ENCODE peak calls at places on chromosomes 4 and X, in eight cellular contexts. O is ascending aorta; G is heart right ventricle; Q is foreskin fibroblast; E is testis; U is fibroblast of pulmonary artery; V is thoracic aorta; W is CD8-positive, alpha-beta T cell. K is an unnamed sample.

GRCh38 chrX:46298821-46299220 is 246.4 kb downstream of the ZNF674 start:
- DNase-seq in W (no peak), Q (peak; percentile 64), O (no peak), G (no peak), U (no peak), V (no peak), E (no peak), K (peak; percentile 13)

GRCh38 chr4:139552908-139553307 is 3.1 kb downstream of the SETD7 start:
- DNase-seq in W (no peak), G (peak; percentile 36), U (no peak), Q (no peak), E (peak; percentile 66), V (no peak), O (no peak), K (no peak)

GRCh38 chr4:109833756-109834155 is 6.0 kb downstream of the RRH start:
- DNase-seq in V (no peak), Q (no peak), G (no peak), O (no peak), U (no peak), W (no peak), E (no peak), K (no peak)

GRCh38 chr4:5157721-5158390 is 106.6 kb downstream of the STK32B start:
- DNase-seq in U (no peak), G (no peak), E (no peak), W (no peak), Q (no peak), O (no peak), V (no peak), K (no peak)

GRCh38 chr4:118867311-118868067 is 21.2 kb upstream of the SYNPO2 start:
- DNase-seq in G (no peak), W (no peak), E (no peak), V (no peak), U (peak; percentile 7), Q (peak; percentile 75), O (no peak), K (no peak)

GRCh38 chr4:156931267-156931666 is 40.3 kb downstream of the PDGFC start:
- DNase-seq in U (peak; percentile 84), O (no peak), W (no peak), G (no peak), V (no peak), Q (peak; percentile 94), E (no peak), K (peak; percentile 92)

GRCh38 chr4:183014361-183015084 is 84.5 kb upstream of the WWC2 start:
- DNase-seq in E (no peak), Q (no peak), G (no peak), U (no peak), W (no peak), O (no peak), V (no peak), K (peak; percentile 2)

GRCh38 chr4:98524271-98524670 is 134.1 kb downstream of the TSPAN5 start:
- DNase-seq in O (no peak), G (no peak), U (peak; percentile 28), W (no peak), V (no peak), E (no peak), Q (no peak), K (no peak)

GRCh38 chrX:109856974-109857373 is 123.9 kb upstream of the ACSL4 start:
- DNase-seq in E (no peak), O (no peak), U (peak; percentile 58), W (peak; percentile 11), Q (peak; percentile 57), G (no peak), V (no peak), K (peak; percentile 56)

GRCh38 chr4:73780243-73780642 is 39.9 kb downstream of the CXCL8 start:
- DNase-seq in V (no peak), G (no peak), O (no peak), Q (no peak), W (no peak), U (no peak), E (no peak), K (no peak)

GRCh38 chr4:123025398-123025797 is 103.0 kb upstream of the NUDT6 start:
- DNase-seq in E (no peak), Q (no peak), W (no peak), O (no peak), G (no peak), U (no peak), V (no peak), K (no peak)

GRCh38 chr4:86848732-86849617 is at the start of gene SLC10A6:
- DNase-seq in E (no peak), V (no peak), W (no peak), U (peak; percentile 33), Q (peak; percentile 51), G (peak; percentile 39), O (no peak), K (no peak)

GRCh38 chr4:24774452-24774851 is 20.9 kb upstream of the SOD3 start:
- DNase-seq in W (no peak), E (no peak), Q (peak; percentile 39), G (no peak), O (no peak), U (no peak), V (no peak), K (peak; percentile 53)

GRCh38 chrX:149631293-149632165 is at the start of gene TMEM185A:
- DNase-seq in W (peak; percentile 72), E (peak; percentile 77), V (no peak), Q (peak; percentile 76), U (peak; percentile 46), G (peak; percentile 70), O (no peak), K (peak; percentile 38)

GRCh38 chr4:187286536-187286935 is 562.9 kb upstream of the FAT1 start:
- DNase-seq in O (no peak), E (no peak), V (no peak), W (no peak), U (no peak), G (no peak), Q (peak; percentile 19), K (peak; percentile 31)

GRCh38 chrX:23403849-23404248 is 69.2 kb downstream of the PTCHD1 start:
- DNase-seq in Q (peak; percentile 1), G (no peak), U (no peak), W (no peak), E (no peak), V (no peak), O (no peak), K (peak; percentile 5)

GRCh38 chrX:31708116-31708515 is 636.3 kb upstream of the FTHL17 start:
- DNase-seq in O (no peak), V (no peak), G (no peak), E (no peak), W (no peak), Q (no peak), U (peak; percentile 7), K (peak; percentile 13)

GRCh38 chr4:47209833-47210232 is 178.5 kb downstream of the GABRB1 start:
- DNase-seq in W (no peak), G (no peak), Q (peak; percentile 89), V (no peak), E (no peak), O (no peak), U (peak; percentile 72), K (peak; percentile 53)

GRCh38 chrX:64437665-64438064 is 42.4 kb upstream of the MTMR8 start:
- DNase-seq in O (no peak), G (no peak), U (no peak), W (no peak), E (no peak), Q (no peak), V (no peak), K (no peak)

GRCh38 chrX:54640721-54641120 is 110.7 kb downstream of the GNL3L start:
- DNase-seq in O (no peak), E (no peak), Q (peak; percentile 56), V (no peak), U (no peak), G (no peak), W (no peak), K (peak; percentile 79)

GRCh38 chrX:65997978-65998717 is 41.7 kb downstream of the VSIG4 start:
- DNase-seq in V (no peak), O (no peak), U (no peak), E (no peak), W (no peak), Q (no peak), G (no peak), K (no peak)

DNA sequence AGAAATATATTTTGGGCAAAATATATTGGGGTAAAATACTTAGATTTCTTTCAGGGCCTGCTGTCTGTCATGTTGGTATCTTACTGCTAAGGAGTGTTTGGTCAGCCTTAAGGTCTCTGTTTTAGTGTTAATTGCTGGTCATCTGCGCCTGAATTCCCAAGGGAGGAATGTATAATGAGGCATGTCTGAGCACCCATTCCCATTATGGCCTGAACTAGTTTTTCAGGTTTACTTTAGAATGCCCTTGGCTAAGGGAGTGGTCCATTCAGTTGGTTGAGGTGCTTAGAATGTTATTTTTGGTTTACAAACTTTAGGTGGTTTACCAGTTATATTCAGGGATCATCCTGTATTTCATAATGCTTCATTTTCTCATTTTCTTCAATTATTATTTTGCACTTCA is 125.9 kb downstream of the CFAP299 start:
- DNase-seq in U (no peak), O (no peak), W (no peak), G (no peak), Q (no peak), E (no peak), V (no peak), K (no peak)
- H3K4me3 ChIP-seq in U (no peak overlapping the region), O (no peak overlapping the region), W (no peak overlapping the region), G (no peak overlapping the region), Q (no peak overlapping the region), E (no peak overlapping the region), V (no peak overlapping the region), K (no peak overlapping the region)

DNA sequence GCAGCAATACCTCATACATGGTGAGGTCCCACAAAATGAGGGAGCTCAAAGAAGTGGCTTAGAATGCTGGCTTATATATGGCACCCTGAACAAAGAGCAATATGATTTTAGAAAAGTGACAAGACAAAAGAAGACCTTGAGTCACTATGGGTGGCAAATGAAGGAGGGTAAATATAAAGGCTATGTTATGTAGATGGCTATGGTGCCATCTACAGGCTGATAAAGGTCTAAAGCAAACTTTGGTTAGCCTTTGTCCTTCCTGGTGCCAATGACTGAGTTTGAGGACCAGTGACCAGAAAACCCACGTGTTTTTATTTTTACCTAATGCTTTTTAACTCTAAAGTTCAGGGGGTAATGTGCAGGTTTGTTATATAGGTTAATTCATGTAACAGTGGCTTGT is 151.8 kb downstream of the CCNG2 start:
- DNase-seq in V (no peak), O (no peak), Q (peak; percentile 56), U (peak; percentile 36), G (no peak), W (no peak), E (no peak), K (peak; percentile 41)
- TF ChIP-seq CTCF in V (no peak), O (no peak), Q (peak; percentile 59), U (peak; percentile 43), G (peak; percentile 26), W (no peak), E (no peak), K (peak; percentile 46)

DNA sequence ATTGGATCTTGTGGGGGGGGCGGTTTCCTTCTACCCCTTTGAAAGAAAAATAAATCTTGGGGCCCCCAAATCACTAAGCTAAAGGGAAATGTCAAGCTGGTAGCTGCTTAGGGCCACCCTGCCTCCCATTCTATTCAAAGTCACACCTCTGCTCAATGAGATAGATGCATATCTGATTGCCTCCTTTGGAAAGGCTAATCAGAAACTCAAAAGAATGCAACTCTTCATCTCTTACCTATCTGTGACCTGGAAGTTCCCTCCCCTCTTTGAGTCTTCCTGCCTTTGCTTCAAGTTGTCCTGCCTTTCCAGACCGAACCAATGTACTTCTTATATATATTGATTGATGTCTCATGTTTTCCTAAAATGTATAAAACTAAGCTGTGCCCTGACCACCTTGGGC is 7.0 kb downstream of the C4orf51 start:
- DNase-seq in O (no peak), W (no peak), U (no peak), V (no peak), G (no peak), Q (no peak), E (no peak), K (no peak)
- H3K4me3 ChIP-seq in O (no peak overlapping the region), W (no peak overlapping the region), U (no peak overlapping the region), V (no peak overlapping the region), G (no peak overlapping the region), Q (no peak overlapping the region), E (no peak overlapping the region), K (no peak overlapping the region)

GRCh38 chr4:8859550-8860095 is 12.0 kb downstream of the HMX1 start:
- DNase-seq in W (no peak), O (no peak), V (no peak), U (no peak), G (no peak), E (no peak), Q (no peak), K (no peak)
- TF ChIP-seq CTCF in W (no peak), O (no peak), V (no peak), U (no peak), G (no peak), E (no peak), Q (no peak), K (no peak)

K was measured in choroid plexus epithelial cell.